ENCODE peak calls at places on chromosomes 5 and 9, in ten cellular contexts. I, G, B, K, H, R, S, X, E and V are unnamed samples.

GRCh38 chr5:89260254-89260653 is 377.3 kb upstream of the MEF2C start:
- DNase-seq in X (no peak), R (no peak), E (no peak), G (no peak), S (no peak), H (no peak), I (no peak), K (no peak), B (no peak), V (no peak)

GRCh38 chr9:117411547-117411946 is 3.3 kb downstream of the ASTN2 start:
- DNase-seq in K (no peak), B (peak), G (peak), H (no peak), E (no peak), I (peak), R (no peak), S (no peak), X (no peak), V (peak)

GRCh38 chr9:33159760-33160127 is 7.4 kb downstream of the B4GALT1 start:
- DNase-seq in S (no peak), K (no peak), R (peak), H (peak), I (no peak), B (peak), E (peak), X (no peak), G (no peak), V (peak)

GRCh38 chr5:151036556-151036955 is 16.2 kb downstream of the GPX3 start:
- DNase-seq in I (peak), X (no peak), E (no peak), B (no peak), G (no peak), K (peak), R (no peak), S (no peak), H (no peak), V (no peak)

GRCh38 chr5:131595088-131596033 is 39.7 kb downstream of the RAPGEF6 start:
- DNase-seq in G (no peak), R (peak), S (no peak), H (no peak), X (no peak), I (no peak), K (no peak), B (no peak), E (no peak), V (no peak)

GRCh38 chr9:119400607-119401006 is 31.4 kb upstream of the BRINP1 start:
- DNase-seq in K (no peak), R (no peak), B (no peak), G (no peak), E (no peak), I (no peak), X (no peak), S (no peak), H (no peak), V (no peak)

GRCh38 chr5:81785311-81785710 is 34.4 kb upstream of the SSBP2 start:
- DNase-seq in S (no peak), I (no peak), K (no peak), E (no peak), B (no peak), G (no peak), R (no peak), H (no peak), X (no peak), V (no peak)

GRCh38 chr5:885529-885928 is 7.1 kb downstream of the BRD9 start:
- DNase-seq in H (peak), K (no peak), B (no peak), I (no peak), S (no peak), R (no peak), E (peak), X (no peak), G (no peak), V (no peak)

GRCh38 chr5:41403846-41404245 is 106.6 kb downstream of the PLCXD3 start:
- DNase-seq in G (no peak), I (no peak), B (no peak), X (no peak), K (no peak), E (no peak), S (no peak), R (no peak), H (no peak), V (no peak)

GRCh38 chr9:110152704-110153374 is 55.1 kb downstream of the C9orf152 start:
- DNase-seq in S (no peak), K (peak), I (peak), E (no peak), H (no peak), R (no peak), G (peak), B (no peak), X (no peak), V (no peak)

GRCh38 chr5:54643679-54644078 is 126.1 kb downstream of the SNX18 start:
- DNase-seq in R (no peak), B (no peak), I (no peak), X (no peak), G (peak), S (no peak), H (no peak), E (no peak), K (no peak), V (peak)

GRCh38 chr5:76542887-76543690 is 80.1 kb downstream of the F2RL2 start:
- DNase-seq in E (no peak), B (no peak), R (peak), G (no peak), I (no peak), X (peak), K (no peak), H (no peak), S (no peak), V (no peak)

GRCh38 chr5:178869577-178869976 is 9.8 kb downstream of the ZNF354B start:
- DNase-seq in G (peak), S (no peak), I (no peak), X (no peak), E (no peak), H (no peak), R (no peak), K (no peak), B (no peak), V (no peak)

GRCh38 chr5:122180146-122180712 is 50.9 kb downstream of the ZNF474 start:
- DNase-seq in X (no peak), H (no peak), R (no peak), G (no peak), S (no peak), E (no peak), I (no peak), K (no peak), B (no peak), V (no peak)

GRCh38 chr9:5642170-5642569 is 13.3 kb downstream of the RIC1 start:
- DNase-seq in K (no peak), R (no peak), H (no peak), G (no peak), X (no peak), I (no peak), S (no peak), B (no peak), E (no peak), V (no peak)

GRCh38 chr5:88689662-88690351 is 193.2 kb downstream of the MEF2C start:
- DNase-seq in E (no peak), B (no peak), I (no peak), S (no peak), K (no peak), R (no peak), G (no peak), X (no peak), H (no peak), V (no peak)

GRCh38 chr5:172659909-172660628 is 19.0 kb downstream of the NEURL1B start:
- DNase-seq in I (no peak), B (peak), G (no peak), X (no peak), K (no peak), R (no peak), E (peak), S (no peak), H (peak), V (peak)

GRCh38 chr5:41414598-41414997 is 95.8 kb downstream of the PLCXD3 start:
- DNase-seq in B (no peak), H (no peak), G (peak), E (no peak), K (no peak), I (no peak), X (no peak), S (no peak), R (no peak), V (peak)

GRCh38 chr5:179858241-179858585 is 404 bp downstream of the MRNIP start:
- DNase-seq in S (no peak), E (no peak), H (no peak), X (no peak), B (no peak), I (peak), G (no peak), K (peak), R (no peak), V (peak)

GRCh38 chr9:130451509-130452388 is 7.0 kb downstream of the ASS1 start:
- DNase-seq in S (no peak), E (peak), X (no peak), I (peak), R (no peak), K (peak), B (peak), G (peak), H (peak), V (peak)

GRCh38 chr5:94618029-94618492 is 343 bp downstream of the KIAA0825 start:
- DNase-seq in G (peak), H (peak), I (no peak), X (no peak), K (peak), R (no peak), E (peak), S (no peak), B (peak), V (peak)

GRCh38 chr9:131276891-131277672 is 772 bp upstream of the FAM78A start:
- DNase-seq in X (no peak), E (peak), R (no peak), G (no peak), S (no peak), B (no peak), I (peak), H (no peak), K (no peak), V (no peak)

GRCh38 chr9:127185181-127185580 is 62.7 kb upstream of the ANGPTL2 start:
- DNase-seq in B (no peak), H (no peak), S (no peak), G (no peak), K (no peak), X (no peak), R (no peak), I (no peak), E (no peak), V (no peak)

GRCh38 chr5:91224459-91224858 is 158.7 kb downstream of the ARRDC3 start:
- DNase-seq in E (no peak), G (no peak), X (no peak), K (no peak), S (no peak), B (no peak), I (no peak), R (no peak), H (no peak), V (no peak)

GRCh38 chr9:72150172-72150571 is 932 bp downstream of the GDA start:
- DNase-seq in G (no peak), X (no peak), I (no peak), H (no peak), E (no peak), S (no peak), R (no peak), B (no peak), K (no peak), V (no peak)

GRCh38 chr9:16255217-16255616 is 615.3 kb downstream of the BNC2 start:
- DNase-seq in B (peak), E (no peak), S (no peak), X (no peak), R (no peak), I (no peak), G (no peak), K (no peak), H (no peak), V (no peak)

GRCh38 chr5:150114773-150115408 is 28.5 kb upstream of the CSF1R start:
- DNase-seq in R (no peak), S (no peak), I (no peak), B (peak), E (no peak), H (peak), X (no peak), G (no peak), K (no peak), V (no peak)

GRCh38 chr9:131117111-131117761 is 8.2 kb upstream of the NUP214 start:
- DNase-seq in S (no peak), K (no peak), X (no peak), G (no peak), E (no peak), B (no peak), H (no peak), I (no peak), R (no peak), V (peak)